ENCODE peak calls at places on chromosomes 16 and 17, in nine cellular contexts. N is IMR-90, P is H9, E is PC-9, R is hepatocyte, T is mesenchymal stem cell, V is mammary epithelial cell, I is OCI-LY7, X is neural progenitor cell. Z is an unnamed sample.

GRCh38 chr16:86887416-86887815 is 309.1 kb downstream of the FOXL1 start:
- DNase-seq in N (no peak), P (no peak), E (no peak), R (no peak), T (no peak), V (no peak), I (no peak), X (no peak), Z (no peak)

GRCh38 chr16:456891-457483 is 31.5 kb downstream of the RAB11FIP3 start:
- DNase-seq in N (peak; percentile 56), P (no peak), E (no peak), R (peak; percentile 53), T (peak; percentile 55), V (no peak), I (no peak), X (no peak), Z (no peak)

GRCh38 chr17:28481081-28481571 is 7.7 kb downstream of the SLC13A2 start:
- DNase-seq in N (no peak), P (no peak), E (no peak), R (no peak), T (no peak), V (no peak), I (no peak), X (no peak), Z (no peak)

GRCh38 chr16:27369806-27370205 is 32.2 kb upstream of the IL21R start:
- DNase-seq in N (peak; percentile 79), P (no peak), E (no peak), R (no peak), T (peak; percentile 58), V (no peak), I (no peak), X (no peak), Z (no peak)

GRCh38 chr17:82956726-82957468 is 117.1 kb upstream of the ZNF750 start:
- DNase-seq in N (no peak), P (peak; percentile 26), E (no peak), R (no peak), T (no peak), V (no peak), I (no peak), X (no peak), Z (no peak)

GRCh38 chr17:28466521-28467048 is 6.9 kb upstream of the SLC13A2 start:
- DNase-seq in N (no peak), P (no peak), E (no peak), R (peak; percentile 63), T (peak; percentile 12), V (peak; percentile 23), I (no peak), X (no peak), Z (no peak)

GRCh38 chr17:13001991-13002615 is 15.7 kb downstream of the ELAC2 start:
- DNase-seq in N (peak; percentile 10), P (no peak), E (no peak), R (peak; percentile 27), T (no peak), V (no peak), I (no peak), X (no peak), Z (no peak)

GRCh38 chr17:46984341-46984740 is 5.3 kb upstream of the RPRML start:
- DNase-seq in N (no peak), P (no peak), E (no peak), R (no peak), T (no peak), V (no peak), I (no peak), X (no peak), Z (no peak)

GRCh38 chr16:79754081-79754872 is 153.7 kb upstream of the MAF start:
- DNase-seq in N (no peak), P (no peak), E (no peak), R (peak; percentile 31), T (peak; percentile 5), V (no peak), I (no peak), X (no peak), Z (no peak)

GRCh38 chr16:13902677-13903076 is 17.3 kb upstream of the ERCC4 start:
- DNase-seq in N (peak; percentile 58), P (no peak), E (no peak), R (no peak), T (no peak), V (no peak), I (no peak), X (no peak), Z (no peak)

GRCh38 chr17:6476834-6477210 is 32.6 kb downstream of the PIMREG start:
- DNase-seq in N (no peak), P (no peak), E (no peak), R (no peak), T (no peak), V (no peak), I (no peak), X (no peak), Z (no peak)

GRCh38 chr16:11133344-11133921 is 122.6 kb downstream of the SOCS1 start:
- DNase-seq in N (peak; percentile 96), P (peak; percentile 24), E (peak; percentile 96), R (peak; percentile 93), T (peak; percentile 96), V (peak; percentile 91), I (no peak), X (no peak), Z (no peak)

GRCh38 chr17:50660042-50660886 is 25.6 kb downstream of the ABCC3 start:
- DNase-seq in N (peak; percentile 39), P (no peak), E (peak; percentile 92), R (no peak), T (no peak), V (no peak), I (no peak), X (no peak), Z (no peak)

GRCh38 chr17:69761767-69762321 is 313.2 kb upstream of the KCNJ16 start:
- DNase-seq in N (peak; percentile 99), P (no peak), E (peak; percentile 98), R (peak; percentile 48), T (peak; percentile 96), V (peak; percentile 87), I (no peak), X (no peak), Z (no peak)

DNA sequence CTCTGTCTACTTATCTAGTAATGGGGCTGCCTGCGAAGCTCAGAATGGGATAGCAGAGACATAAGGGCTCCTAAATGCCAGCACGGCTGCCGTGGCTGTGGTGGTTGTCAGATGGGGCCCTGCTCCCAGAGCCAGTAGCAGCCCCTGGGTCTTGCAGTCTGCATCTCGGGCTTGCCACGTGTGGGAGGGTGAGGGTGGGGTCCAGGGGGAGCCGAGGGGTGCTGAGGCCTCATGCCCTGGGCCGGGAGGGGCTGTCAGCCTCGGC is 88.8 kb upstream of the GSE1 start:
- DNase-seq in N (no peak), P (no peak), E (no peak), R (no peak), T (no peak), V (no peak), I (no peak), X (no peak), Z (no peak)
- H2AFZ ChIP-seq in N (no peak overlapping the region), P (no peak overlapping the region), E (no peak overlapping the region), R (no peak overlapping the region), T (no peak overlapping the region), V (peak overlapping the region; percentile 81), I (no peak overlapping the region), X (no peak overlapping the region), Z (no peak overlapping the region)

GRCh38 chr16:88411951-88412576 is 29.3 kb downstream of the ZNF469 start:
- DNase-seq in N (no peak), P (no peak), E (no peak), R (no peak), T (no peak), V (no peak), I (no peak), X (no peak), Z (no peak)
- H3K9me3 ChIP-seq in N (no peaks in the 10 kb centered on the region), P (no peaks in the 10 kb centered on the region), E (no peaks in the 10 kb centered on the region), R (no peaks in the 10 kb centered on the region), T (no peaks in the 10 kb centered on the region), V (no peaks in the 10 kb centered on the region), I (no peaks in the 10 kb centered on the region), X (no peaks in the 10 kb centered on the region), Z (no peaks in the 10 kb centered on the region)

DNA sequence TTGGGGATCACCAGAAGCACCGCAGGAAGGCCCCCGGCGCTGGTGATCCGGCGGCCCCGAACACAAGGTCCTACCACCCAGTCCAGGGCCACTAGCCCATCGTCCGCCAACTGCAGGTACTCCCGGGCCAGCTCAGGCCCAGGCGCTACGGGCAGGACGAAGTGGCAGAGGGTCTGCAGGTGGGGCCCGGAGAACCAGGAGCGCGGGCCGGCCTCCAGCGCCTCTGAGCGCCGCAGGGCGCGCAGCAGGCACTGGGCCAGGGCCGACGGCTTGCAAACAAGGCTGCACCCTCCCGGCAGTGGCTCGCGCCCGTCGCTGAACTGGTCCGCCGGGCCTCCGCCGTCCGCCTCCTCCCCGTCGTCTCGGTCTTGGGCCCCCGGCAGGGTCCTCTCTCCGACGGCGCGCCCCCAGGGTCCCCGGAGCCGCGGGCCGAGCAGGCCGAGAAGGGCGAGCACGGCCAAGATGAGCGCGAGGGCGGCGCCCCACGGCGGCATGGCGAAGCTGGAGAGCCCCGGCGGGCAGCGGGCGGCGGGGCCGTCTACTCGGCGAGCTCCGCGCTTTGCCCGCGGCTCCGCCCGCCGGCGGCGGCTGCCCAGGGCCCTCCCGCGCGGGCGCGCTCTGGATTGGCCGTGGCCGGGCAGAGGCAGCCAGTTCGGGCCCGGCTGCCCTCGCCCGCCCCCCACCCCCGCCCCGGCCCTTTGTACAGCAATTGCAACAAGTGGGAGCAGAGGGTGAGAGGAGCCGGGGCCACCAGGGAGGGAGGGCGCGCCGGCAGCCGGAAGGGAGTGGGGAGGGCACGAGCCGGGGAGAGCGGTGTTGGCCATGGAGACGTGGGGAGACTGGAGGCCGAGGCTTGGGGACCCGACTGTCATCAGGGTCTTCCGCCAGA is at the start of gene ABHD15:
- DNase-seq in N (peak; percentile 59), P (peak; percentile 65), E (peak; percentile 58), R (peak; percentile 90), T (peak; percentile 78), V (peak; percentile 58), I (peak; percentile 45), X (peak; percentile 84), Z (peak; percentile 75)
- H2AFZ ChIP-seq in N (peak within 1 kb of the TSS; percentile 96), P (no peak within 1 kb of the TSS), E (peak within 1 kb of the TSS; percentile 93), R (peak within 1 kb of the TSS; percentile 80), T (peak within 1 kb of the TSS; percentile 79), V (peak within 1 kb of the TSS; percentile 98), I (peak within 1 kb of the TSS; percentile 71), X (peak within 1 kb of the TSS; percentile 83), Z (peak within 1 kb of the TSS; percentile 82)

DNA sequence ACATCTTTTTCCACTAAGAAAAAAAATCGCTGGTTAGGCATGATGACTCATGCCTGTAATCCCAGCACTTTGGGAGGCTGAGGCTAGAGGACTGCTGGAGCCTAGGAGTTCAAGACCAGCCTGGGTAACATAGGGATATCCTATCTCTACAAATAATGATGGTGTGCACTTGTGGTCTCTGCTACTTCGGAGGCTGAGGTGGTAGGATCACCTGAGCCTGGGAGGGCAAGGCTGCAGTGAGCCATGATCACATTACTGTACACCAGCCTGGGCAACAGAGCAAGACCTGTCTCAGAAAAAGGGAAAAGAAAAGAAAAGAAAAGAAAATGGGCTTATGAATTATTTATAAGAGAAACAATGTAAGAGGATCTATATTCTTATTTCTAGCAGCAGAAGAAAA is 185.0 kb upstream of the PSMD7 start:
- DNase-seq in N (no peak), P (no peak), E (no peak), R (no peak), T (no peak), V (no peak), I (no peak), X (no peak), Z (no peak)
- H3K9me3 ChIP-seq in N (no peaks in the 10 kb centered on the region), P (no peaks in the 10 kb centered on the region), E (no peaks in the 10 kb centered on the region), R (no peaks in the 10 kb centered on the region), T (no peaks in the 10 kb centered on the region), V (no peaks in the 10 kb centered on the region), I (no peaks in the 10 kb centered on the region), X (no peaks in the 10 kb centered on the region), Z (no peaks in the 10 kb centered on the region)

GRCh38 chr17:76515291-76515949 is 14.2 kb upstream of the RHBDF2 start:
- DNase-seq in N (peak; percentile 97), P (no peak), E (no peak), R (no peak), T (peak; percentile 74), V (peak; percentile 91), I (no peak), X (no peak), Z (peak; percentile 57)
- H2AFZ ChIP-seq in N (peak overlapping the region; percentile 92), P (no peak overlapping the region), E (no peak overlapping the region), R (no peak overlapping the region), T (peak overlapping the region; percentile 8), V (peak overlapping the region; percentile 92), I (peak overlapping the region; percentile 86), X (no peak overlapping the region), Z (peak overlapping the region; percentile 52)